ENCODE peak calls at places on chromosomes 12 and 14, in six cellular contexts. F is CD8-positive, alpha-beta T cell; E is suprapubic skin; U is fibroblast of the aortic adventitia; O is AG04450; W is cardiac muscle cell. R is an unnamed sample.
A peak's percentile ranks its signal among the peaks of the same experiment; 100 is the strongest.

GRCh38 chr14:20690848-20691640 is 2.5 kb downstream of the ANG start:
- DNase-seq in F (peak; percentile 4), E (no peak), U (peak; percentile 86), O (no peak), W (peak; percentile 81), R (peak; percentile 73)

GRCh38 chr14:101912841-101913240 is 51.5 kb upstream of the DYNC1H1 start:
- DNase-seq in F (no peak), E (no peak), U (no peak), O (no peak), W (no peak), R (no peak)

GRCh38 chr14:105180598-105181528 is at the start of gene NUDT14:
- DNase-seq in F (peak; percentile 84), E (no peak), U (peak; percentile 27), O (no peak), W (peak; percentile 86), R (peak; percentile 79)

GRCh38 chr14:90444077-90444696 is 47.4 kb downstream of the CALM1 start:
- DNase-seq in F (no peak), E (no peak), U (no peak), O (no peak), W (no peak), R (no peak)

GRCh38 chr12:64352181-64352580 is 38.4 kb downstream of the C12orf56 start:
- DNase-seq in F (no peak), E (no peak), U (no peak), O (no peak), W (no peak), R (peak; percentile 18)

GRCh38 chr12:79451988-79452387 is 238.8 kb downstream of the PAWR start:
- DNase-seq in F (no peak), E (peak; percentile 82), U (peak; percentile 86), O (peak; percentile 36), W (no peak), R (no peak)

GRCh38 chr14:99579903-99580570 is 24.0 kb downstream of the CCDC85C start:
- DNase-seq in F (no peak), E (no peak), U (peak; percentile 76), O (no peak), W (peak; percentile 68), R (no peak)

GRCh38 chr12:116427200-116427932 is 131.8 kb upstream of the MAP1LC3B2 start:
- DNase-seq in F (no peak), E (no peak), U (peak; percentile 19), O (no peak), W (peak; percentile 19), R (no peak)

GRCh38 chr12:122726056-122726558 is 4.5 kb downstream of the HCAR1 start:
- DNase-seq in F (no peak), E (no peak), U (no peak), O (no peak), W (no peak), R (peak; percentile 63)

GRCh38 chr14:90580381-90581335 is 183.8 kb downstream of the CALM1 start:
- DNase-seq in F (no peak), E (no peak), U (no peak), O (no peak), W (peak; percentile 20), R (no peak)

GRCh38 chr14:24315807-24316596 is 4.7 kb downstream of the LTB4R start:
- DNase-seq in F (no peak), E (peak; percentile 82), U (no peak), O (no peak), W (no peak), R (no peak)

GRCh38 chr12:7833831-7834230 is 38.9 kb downstream of the SLC2A14 start:
- DNase-seq in F (no peak), E (no peak), U (no peak), O (no peak), W (no peak), R (no peak)

GRCh38 chr14:94173885-94174621 is at the start of gene PPP4R4:
- DNase-seq in F (peak; percentile 71), E (peak; percentile 89), U (peak; percentile 71), O (peak; percentile 54), W (peak; percentile 98), R (peak; percentile 88)
- H3K4me3 ChIP-seq in F (peak within 1 kb of the TSS; percentile 77), E (peak within 1 kb of the TSS; percentile 77), U (peak within 1 kb of the TSS; percentile 64), O (peak within 1 kb of the TSS; percentile 62), W (peak within 1 kb of the TSS; percentile 47), R (peak within 1 kb of the TSS; percentile 63)

GRCh38 chr12:74317078-74317581 is 220.5 kb upstream of the ATXN7L3B start:
- DNase-seq in F (no peak), E (no peak), U (peak; percentile 14), O (no peak), W (peak; percentile 66), R (peak; percentile 4)
- TF ChIP-seq CTCF in F (no peak), E (no peak), U (peak; percentile 16), O (peak; percentile 23), W (peak; percentile 29), R (no peak)

DNA sequence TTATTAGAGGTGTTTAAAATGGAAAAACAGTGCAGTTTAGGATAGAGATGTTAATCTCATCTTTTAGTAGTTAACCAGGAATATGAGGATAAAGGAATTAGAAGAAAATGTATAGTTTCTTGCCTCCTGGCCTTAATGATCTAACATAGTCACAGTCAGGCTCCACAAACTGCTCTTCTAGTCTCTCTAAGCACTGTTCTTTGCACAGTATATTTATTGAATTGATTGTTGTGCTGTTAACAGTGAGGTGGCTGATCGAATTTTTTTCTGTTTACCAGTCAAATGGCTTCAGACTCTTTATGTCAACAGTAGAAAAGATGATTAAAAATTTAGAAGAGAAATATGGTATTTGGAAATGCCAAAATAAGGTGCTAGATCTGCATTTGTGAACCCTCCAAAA is 37.8 kb downstream of the ATF7IP start:
- DNase-seq in F (no peak), E (no peak), U (no peak), O (no peak), W (no peak), R (no peak)
- H3K4me3 ChIP-seq in F (no peak overlapping the region), E (no peak overlapping the region), U (no peak overlapping the region), O (no peak overlapping the region), W (no peak overlapping the region), R (peak overlapping the region; percentile 37)

GRCh38 chr12:108964391-108965166 is 56.3 kb downstream of the SVOP start:
- DNase-seq in F (no peak), E (no peak), U (no peak), O (no peak), W (no peak), R (no peak)
- TF ChIP-seq CTCF in F (no peak), E (no peak), U (no peak), O (no peak), W (no peak), R (no peak)

GRCh38 chr12:51083140-51083833 is at the start of gene CSRNP2:
- DNase-seq in F (peak; percentile 94), E (peak; percentile 99), U (peak; percentile 94), O (peak; percentile 90), W (peak; percentile 97), R (peak; percentile 98)
- H3K4me3 ChIP-seq in F (peak within 1 kb of the TSS; percentile 88), E (peak within 1 kb of the TSS; percentile 95), U (peak within 1 kb of the TSS; percentile 87), O (peak within 1 kb of the TSS; percentile 87), W (peak within 1 kb of the TSS; percentile 73), R (peak within 1 kb of the TSS; percentile 66)

GRCh38 chr14:51239813-51240803 is at the start of gene TMX1:
- DNase-seq in F (peak; percentile 79), E (peak; percentile 95), U (peak; percentile 99), O (peak; percentile 98), W (peak; percentile 99), R (peak; percentile 98)
- TF ChIP-seq CTCF in F (no peak), E (no peak), U (no peak), O (peak; percentile 22), W (peak; percentile 9), R (peak; percentile 0)

R was measured in GM12865.